ENCODE peak calls at places on chromosomes 6 and 20, in seven cellular contexts. R is stimulated activated effector memory CD8-positive, alpha-beta T cell treated with anti-CD3 and anti-CD28 coated beads, Interleukin-12 subunit alpha, Interleukin-12 subunit beta, amount 100 ng/mL, for 72 hours; S is stimulated activated CD4-positive, alpha-beta T cell treated with anti-CD3 and anti-CD28 coated beads, TNF-alpha, amount 100 ng/mL, for 24 hours; L is RKO; Z is NCI-H1417 treated with DMSO at 0.1 percent for 48 hours; E is SJSA1; I is tibial artery. M is an unnamed sample.

GRCh38 chr6:157980288-157981131 is 1.2 kb upstream of the SYNJ2 start:
- DNase-seq in R (no peak), I (no peak), L (no peak), Z (no peak), E (no peak), S (no peak), M (no peak)

GRCh38 chr6:150068786-150069648 is at the start of gene ULBP3:
- DNase-seq in L (peak), I (peak), Z (no peak), S (peak), R (peak), E (peak), M (peak)

GRCh38 chr20:32652739-32653526 is 20.8 kb downstream of the C20orf203 start:
- DNase-seq in E (peak), I (peak), S (peak), L (peak), R (peak), Z (peak), M (peak)

GRCh38 chr6:27553123-27553904 is 80.4 kb upstream of the ZNF184 start:
- DNase-seq in E (peak), S (no peak), I (no peak), Z (no peak), L (no peak), R (peak), M (no peak)

GRCh38 chr6:121600389-121601233 is 165.2 kb downstream of the GJA1 start:
- DNase-seq in L (no peak), S (no peak), I (no peak), R (no peak), E (no peak), Z (no peak), M (no peak)

GRCh38 chr6:135932651-135933050 is 81.2 kb downstream of the PDE7B start:
- DNase-seq in L (no peak), Z (no peak), R (no peak), E (no peak), S (no peak), I (no peak), M (no peak)

GRCh38 chr6:56891754-56892153 is 63.2 kb upstream of the BEND6 start:
- DNase-seq in I (no peak), E (peak), L (peak), R (no peak), S (no peak), Z (no peak), M (no peak)

GRCh38 chr6:140183881-140184280 is 809.4 kb upstream of the CITED2 start:
- DNase-seq in L (no peak), Z (no peak), S (no peak), E (peak), R (no peak), I (no peak), M (no peak)

GRCh38 chr6:98136333-98136732 is 698.0 kb upstream of the POU3F2 start:
- DNase-seq in S (no peak), I (no peak), L (no peak), R (no peak), E (no peak), Z (no peak), M (no peak)

GRCh38 chr6:30998785-30999184 is 11.5 kb upstream of the MUC22 start:
- DNase-seq in L (no peak), E (no peak), S (no peak), R (no peak), I (no peak), Z (no peak), M (no peak)

M was measured in activated CD4-positive, alpha-beta T cell treated with anti-CD3 and anti-CD28 coated beads for 4 hours.